ENCODE peak calls at places on chromosomes 11 and 22, in four cellular contexts. D is GM13976, Y is vagina, E is omental fat pad. J is an unnamed sample.

GRCh38 chr11:69122642-69123431 is 32.9 kb upstream of the SMIM38 start:
- DNase-seq in E (no peak), Y (no peak), D (peak; percentile 82), J (peak; percentile 70)

GRCh38 chr11:118674094-118674460 is 5.4 kb downstream of the TREH start:
- DNase-seq in Y (no peak), E (no peak), D (no peak), J (no peak)

GRCh38 chr11:68707527-68707926 is 23.2 kb downstream of the GAL start:
- DNase-seq in D (no peak), Y (no peak), E (no peak), J (no peak)

GRCh38 chr11:2768471-2769408 is 68.9 kb upstream of the KCNQ1OT1 start:
- DNase-seq in Y (peak; percentile 71), D (peak; percentile 11), E (no peak), J (no peak)

GRCh38 chr11:88482871-88483301 is 145.3 kb upstream of the CTSC start:
- DNase-seq in Y (no peak), E (no peak), D (no peak), J (no peak)

GRCh38 chr11:94525933-94526332 is 13.7 kb downstream of the C11orf97 start:
- DNase-seq in Y (no peak), E (peak; percentile 54), D (no peak), J (no peak)

GRCh38 chr11:124113890-124114289 is 1.4 kb upstream of the VWA5A start:
- DNase-seq in Y (no peak), E (no peak), D (no peak), J (no peak)

GRCh38 chr11:64358536-64358906 is 441 bp upstream of the RPS6KA4 start:
- DNase-seq in D (peak; percentile 46), E (no peak), Y (no peak), J (no peak)

GRCh38 chr22:37681556-37682049 is 4.5 kb upstream of the NOL12 start:
- DNase-seq in D (peak; percentile 85), Y (no peak), E (no peak), J (peak; percentile 62)

GRCh38 chr22:37269930-37270678 is 12.2 kb upstream of the CYTH4 start:
- DNase-seq in Y (no peak), D (no peak), E (no peak), J (no peak)

GRCh38 chr22:32676196-32676595 is 125.3 kb upstream of the TIMP3 start:
- DNase-seq in Y (no peak), E (no peak), D (no peak), J (no peak)

GRCh38 chr11:123507043-123507442 is 77.0 kb downstream of the GRAMD1B start:
- DNase-seq in Y (no peak), E (no peak), D (no peak), J (no peak)

GRCh38 chr22:38830026-38830844 is 13.6 kb downstream of the NPTXR start:
- DNase-seq in E (no peak), Y (no peak), D (no peak), J (no peak)

GRCh38 chr11:75468534-75469340 is 35.7 kb upstream of the KLHL35 start:
- DNase-seq in D (no peak), E (peak; percentile 55), Y (no peak), J (no peak)

GRCh38 chr11:34585870-34586654 is 34.8 kb upstream of the EHF start:
- DNase-seq in E (no peak), Y (no peak), D (peak; percentile 46), J (no peak)

GRCh38 chr22:30705710-30706651 is 11.3 kb downstream of the OSBP2 start:
- DNase-seq in D (peak; percentile 41), Y (no peak), E (no peak), J (no peak)

GRCh38 chr11:44159848-44160721 is 64.6 kb downstream of the EXT2 start:
- DNase-seq in E (no peak), D (no peak), Y (no peak), J (no peak)

GRCh38 chr22:23395476-23396361 is 184.4 kb downstream of the IGLL1 start:
- DNase-seq in D (peak; percentile 31), Y (no peak), E (no peak), J (no peak)

GRCh38 chr11:119689318-119689717 is 39.7 kb downstream of the NECTIN1 start:
- DNase-seq in E (no peak), Y (no peak), D (no peak), J (no peak)

GRCh38 chr22:42959472-42960145 is 55.3 kb downstream of the PACSIN2 start:
- DNase-seq in D (no peak), E (no peak), Y (no peak), J (no peak)

GRCh38 chr11:120139316-120140069 is 1.6 kb upstream of the TRIM29 start:
- DNase-seq in E (no peak), Y (peak; percentile 85), D (peak; percentile 9), J (no peak)

GRCh38 chr11:44952500-44953260 is 2.0 kb upstream of the TP53I11 start:
- DNase-seq in D (no peak), Y (no peak), E (no peak), J (no peak)

GRCh38 chr22:35617137-35617755 is at the start of gene MB:
- DNase-seq in Y (no peak), E (no peak), D (no peak), J (no peak)

GRCh38 chr11:65894034-65894591 is 3.6 kb downstream of the CCDC85B start:
- DNase-seq in E (no peak), D (no peak), Y (no peak), J (no peak)

GRCh38 chr11:92070026-92070889 is 154.4 kb upstream of the FAT3 start:
- DNase-seq in D (no peak), E (no peak), Y (no peak), J (no peak)
- TF ChIP-seq CTCF in D (no peak), E (no peak), Y (no peak), J (peak; percentile 24)

GRCh38 chr22:49546811-49547585 is 280.7 kb downstream of the BRD1 start:
- DNase-seq in E (no peak), D (no peak), Y (no peak), J (no peak)

GRCh38 chr22:49549256-49549655 is 278.4 kb downstream of the BRD1 start:
- DNase-seq in Y (no peak), D (no peak), E (no peak), J (no peak)

GRCh38 chr22:49547751-49548239 is 279.9 kb downstream of the BRD1 start:
- DNase-seq in D (no peak), E (no peak), Y (no peak), J (no peak)

GRCh38 chr22:49549851-49550430 is 277.7 kb downstream of the BRD1 start:
- DNase-seq in D (no peak), Y (no peak), E (no peak), J (no peak)

GRCh38 chr22:49548356-49549202 is 279.1 kb downstream of the BRD1 start:
- DNase-seq in D (no peak), Y (no peak), E (no peak), J (no peak)
- TF ChIP-seq CTCF in D (no peak), Y (no peak), E (no peak), J (peak; percentile 38)

GRCh38 chr11:57248780-57249383 is 11.8 kb upstream of the APLNR start:
- DNase-seq in D (no peak), E (peak; percentile 34), Y (no peak), J (peak; percentile 63)
- TF ChIP-seq CTCF in D (peak; percentile 34), E (peak; percentile 28), Y (peak; percentile 53), J (peak; percentile 76)

GRCh38 chr22:41746563-41747400 is 47.5 kb downstream of the MEI1 start:
- DNase-seq in E (peak; percentile 39), Y (no peak), D (peak; percentile 60), J (peak; percentile 54)
- TF ChIP-seq CTCF in E (peak; percentile 27), Y (peak; percentile 63), D (peak; percentile 75), J (peak; percentile 74)

GRCh38 chr11:96256213-96256580 is 86.8 kb downstream of the MAML2 start:
- DNase-seq in E (no peak), D (no peak), Y (no peak), J (no peak)
- TF ChIP-seq CTCF in E (no peak), D (no peak), Y (no peak), J (no peak)

GRCh38 chr11:35618497-35619029 is 303 bp downstream of the FJX1 start:
- DNase-seq in D (peak; percentile 73), E (no peak), Y (no peak), J (peak; percentile 30)

GRCh38 chr11:35617316-35617686 is 959 bp upstream of the FJX1 start:
- DNase-seq in E (no peak), Y (no peak), D (no peak), J (no peak)

GRCh38 chr11:35619754-35620640 is 1.7 kb downstream of the FJX1 start:
- DNase-seq in Y (no peak), E (no peak), D (peak; percentile 29), J (peak; percentile 45)

GRCh38 chr11:35617687-35618496 is at the start of gene FJX1:
- DNase-seq in Y (no peak), D (peak; percentile 82), E (no peak), J (peak; percentile 48)

GRCh38 chr11:35619030-35619753 is 932 bp downstream of the FJX1 start:
- DNase-seq in Y (no peak), D (peak; percentile 70), E (no peak), J (peak; percentile 43)
- TF ChIP-seq CTCF in Y (peak; percentile 3), D (no peak), E (no peak), J (peak; percentile 26)